ENCODE peak calls at places on chromosomes 12 and 14, in five cellular contexts. R is aorta, A is esophagus squamous epithelium, K is neural progenitor cell, T is cardiac muscle cell. Q is an unnamed sample.
A peak's percentile ranks its signal among the peaks of the same experiment; 100 is the strongest.

GRCh38 chr12:103785243-103786031 is 55.6 kb downstream of the NT5DC3 start:
- DNase-seq in R (no peak), A (no peak), K (no peak), T (no peak), Q (no peak)

GRCh38 chr12:3017281-3017680 is 58.1 kb downstream of the TEAD4 start:
- DNase-seq in R (no peak), A (no peak), K (no peak), T (no peak), Q (no peak)

GRCh38 chr14:50047274-50047676 is 69.1 kb downstream of the VCPKMT start:
- DNase-seq in R (no peak), A (no peak), K (no peak), T (no peak), Q (peak; percentile 49)

GRCh38 chr12:117161460-117162166 is 28.7 kb downstream of the FBXO21 start:
- DNase-seq in R (no peak), A (no peak), K (no peak), T (no peak), Q (no peak)

GRCh38 chr12:116528498-116528897 is 30.7 kb upstream of the MAP1LC3B2 start:
- DNase-seq in R (no peak), A (no peak), K (no peak), T (no peak), Q (no peak)

GRCh38 chr12:124979568-124979967 is 9.4 kb downstream of the DHX37 start:
- DNase-seq in R (no peak), A (no peak), K (peak; percentile 9), T (no peak), Q (no peak)

GRCh38 chr12:29591140-29592020 is 93.9 kb upstream of the OVCH1 start:
- DNase-seq in R (no peak), A (no peak), K (peak; percentile 62), T (peak; percentile 70), Q (no peak)

GRCh38 chr12:62922539-62922938 is 12.4 kb downstream of the PPM1H start:
- DNase-seq in R (no peak), A (no peak), K (no peak), T (no peak), Q (no peak)

GRCh38 chr12:78566461-78566860 is 298.1 kb upstream of the SYT1 start:
- DNase-seq in R (no peak), A (no peak), K (no peak), T (no peak), Q (no peak)

GRCh38 chr14:100142073-100143040 is 17.1 kb downstream of the DEGS2 start:
- DNase-seq in R (no peak), A (no peak), K (no peak), T (peak; percentile 53), Q (peak; percentile 66)

GRCh38 chr12:31225656-31226535 is 100.1 kb downstream of the SINHCAF start:
- DNase-seq in R (no peak), A (no peak), K (no peak), T (no peak), Q (no peak)

GRCh38 chr12:44771485-44771884 is 104.6 kb downstream of the NELL2 start:
- DNase-seq in R (no peak), A (no peak), K (no peak), T (no peak), Q (no peak)

GRCh38 chr12:111766608-111767361 is at the start of gene ALDH2:
- DNase-seq in R (peak; percentile 83), A (no peak), K (peak; percentile 94), T (peak; percentile 79), Q (peak; percentile 80)

GRCh38 chr12:18074001-18074400 is 16.0 kb downstream of the RERGL start:
- DNase-seq in R (no peak), A (no peak), K (no peak), T (no peak), Q (no peak)

GRCh38 chr12:14959463-14959862 is 1.9 kb downstream of the ARHGDIB start:
- DNase-seq in R (no peak), A (no peak), K (no peak), T (no peak), Q (no peak)

GRCh38 chr12:14958361-14959125 is 2.9 kb downstream of the ARHGDIB start:
- DNase-seq in R (no peak), A (no peak), K (no peak), T (no peak), Q (peak; percentile 20)

GRCh38 chr12:14960548-14961465 is 594 bp downstream of the ARHGDIB start:
- DNase-seq in R (peak; percentile 60), A (no peak), K (no peak), T (peak; percentile 86), Q (no peak)

GRCh38 chr12:14959126-14959440 is 2.3 kb downstream of the ARHGDIB start:
- DNase-seq in R (no peak), A (no peak), K (no peak), T (no peak), Q (no peak)

DNA sequence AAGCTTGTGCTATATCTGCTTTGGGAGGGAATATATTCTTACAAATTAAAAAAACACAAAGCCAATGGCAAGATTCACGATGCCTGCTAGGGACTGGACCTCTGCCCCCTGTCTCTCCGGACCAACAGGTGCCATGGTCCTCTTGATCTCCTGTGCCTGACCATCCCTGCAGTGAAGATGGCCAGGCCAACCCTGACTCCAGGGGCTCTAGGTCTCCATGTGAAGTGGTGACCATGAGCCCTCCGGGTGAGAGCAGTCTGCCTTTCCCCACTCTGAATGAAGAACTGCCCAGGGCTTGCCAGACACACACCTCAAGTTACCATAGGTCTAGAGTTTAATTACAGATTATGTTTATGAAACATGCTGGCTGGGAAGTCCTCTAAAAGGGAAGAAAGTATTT is 1.5 kb downstream of the ARHGDIB start:
- DNase-seq in R (no peak), A (no peak), K (no peak), T (no peak), Q (no peak)
- H3K27ac ChIP-seq in R (no peak overlapping the region), A (peak overlapping the region; percentile 78), K (no peak overlapping the region), T (no peak overlapping the region), Q (no peak overlapping the region)

GRCh38 chr14:93981316-93981715 is 4.9 kb upstream of the ASB2 start:
- DNase-seq in R (no peak), A (no peak), K (no peak), T (no peak), Q (no peak)
- H3K4me3 ChIP-seq in R (no peak overlapping the region), A (no peak overlapping the region), K (no peak overlapping the region), T (no peak overlapping the region), Q (no peak overlapping the region)

GRCh38 chr14:24187538-24187915 is 1.1 kb downstream of the IPO4 start:
- DNase-seq in R (no peak), A (no peak), K (no peak), T (no peak), Q (no peak)

GRCh38 chr14:24190416-24190815 is 1.8 kb upstream of the IPO4 start:
- DNase-seq in R (no peak), A (no peak), K (no peak), T (no peak), Q (no peak)

GRCh38 chr14:24188251-24189058 is at the start of gene IPO4:
- DNase-seq in R (peak; percentile 97), A (peak; percentile 86), K (peak; percentile 99), T (peak; percentile 99), Q (peak; percentile 98)

GRCh38 chr14:24189460-24189859 is 844 bp upstream of the IPO4 start:
- DNase-seq in R (no peak), A (no peak), K (no peak), T (no peak), Q (no peak)

DNA sequence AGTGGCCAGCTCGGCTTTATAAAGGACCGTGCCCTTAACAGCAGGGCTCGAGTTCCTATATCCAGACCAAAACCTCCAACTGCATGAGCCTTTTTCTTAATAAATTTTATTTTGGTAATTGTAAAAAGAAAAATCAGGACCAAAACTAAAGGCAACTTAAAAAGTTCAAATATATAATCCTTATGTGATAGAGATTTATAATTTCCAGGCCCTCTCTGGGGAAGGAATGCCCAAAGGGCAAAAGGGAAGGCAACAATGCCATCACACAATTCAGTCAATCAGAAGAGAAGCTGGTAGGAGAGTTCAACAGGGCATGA is 401 bp upstream of the IPO4 start:
- DNase-seq in R (no peak), A (no peak), K (no peak), T (no peak), Q (no peak)
- H3K27ac ChIP-seq in R (no peak overlapping the region), A (peak overlapping the region; percentile 80), K (no peak overlapping the region), T (peak overlapping the region; percentile 63), Q (peak overlapping the region; percentile 50)

DNA sequence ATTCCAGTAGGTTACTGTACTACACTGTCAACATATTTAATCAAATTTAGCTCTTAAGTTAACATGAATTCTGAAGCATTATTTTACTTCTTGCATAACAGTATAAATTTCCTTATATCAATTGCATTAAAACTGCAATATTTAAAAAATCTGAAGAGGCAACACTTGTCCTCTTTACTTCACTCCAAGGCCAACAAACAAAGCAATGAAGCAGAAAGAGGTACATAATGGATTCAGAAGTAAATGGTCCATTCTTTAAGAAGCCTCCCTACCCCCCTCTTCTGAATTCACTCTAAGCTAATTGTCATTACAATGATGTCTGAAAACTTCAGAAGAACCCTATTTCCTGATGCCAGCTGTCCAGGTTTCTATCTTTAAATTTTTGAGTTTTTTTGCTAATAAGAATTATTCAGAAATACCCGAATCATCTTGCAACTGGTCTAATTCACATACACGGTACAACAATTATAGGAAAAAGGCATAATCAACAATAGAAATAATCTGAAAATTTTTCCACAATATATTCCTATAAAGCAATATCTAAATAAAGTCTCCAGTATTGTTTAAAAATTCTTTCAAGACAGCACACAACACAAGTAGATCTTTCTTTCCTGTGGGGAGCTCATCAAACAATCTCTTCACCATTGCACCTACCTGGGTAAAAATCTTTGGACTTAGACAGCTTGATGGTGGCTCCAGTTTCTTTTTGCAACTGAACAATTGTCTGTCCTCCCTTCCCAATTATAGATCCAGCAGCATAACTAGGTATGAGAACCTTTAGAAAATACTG is 2.9 kb downstream of the NOVA1 start:
- DNase-seq in R (no peak), A (no peak), K (peak; percentile 60), T (no peak), Q (no peak)
- H3K4me3 ChIP-seq in R (no peak overlapping the region), A (no peak overlapping the region), K (peak overlapping the region; percentile 94), T (peak overlapping the region; percentile 3), Q (no peak overlapping the region)